ENCODE peak calls at places on chromosomes 5 and 9, in ten cellular contexts. T, I, J, M, Z, B, O, W, L and R are unnamed samples.

GRCh38 chr5:145856285-145856818 is 16.5 kb downstream of the GRXCR2 start:
- DNase-seq in T (peak; percentile 43), I (no peak), J (peak; percentile 58), M (peak; percentile 82), Z (no peak), B (no peak), O (peak; percentile 19), W (peak; percentile 79), L (peak; percentile 51), R (no peak)

GRCh38 chr5:19987594-19988345 is at the start of gene CDH18:
- DNase-seq in T (peak; percentile 17), I (no peak), J (peak; percentile 45), M (no peak), Z (peak; percentile 5), B (peak; percentile 1), O (peak; percentile 6), W (peak; percentile 58), L (peak; percentile 37), R (no peak)

GRCh38 chr9:5958273-5958672 is 57.2 kb downstream of the RANBP6 start:
- DNase-seq in T (no peak), I (no peak), J (no peak), M (no peak), Z (no peak), B (no peak), O (no peak), W (no peak), L (no peak), R (no peak)

GRCh38 chr5:116652196-116652729 is 77.6 kb upstream of the SEMA6A start:
- DNase-seq in T (peak; percentile 82), I (no peak), J (no peak), M (no peak), Z (peak; percentile 64), B (no peak), O (no peak), W (peak; percentile 72), L (peak; percentile 77), R (no peak)

GRCh38 chr9:133377721-133378216 is 1.6 kb downstream of the STKLD1 start:
- DNase-seq in T (no peak), I (no peak), J (no peak), M (no peak), Z (no peak), B (no peak), O (no peak), W (no peak), L (no peak), R (no peak)

GRCh38 chr9:18421391-18421790 is 52.6 kb upstream of the ADAMTSL1 start:
- DNase-seq in T (no peak), I (no peak), J (no peak), M (no peak), Z (no peak), B (no peak), O (no peak), W (no peak), L (no peak), R (no peak)

GRCh38 chr5:3606121-3606831 is 10.6 kb downstream of the IRX1 start:
- DNase-seq in T (no peak), I (no peak), J (no peak), M (no peak), Z (no peak), B (no peak), O (no peak), W (no peak), L (no peak), R (no peak)

GRCh38 chr5:26482817-26483375 is 555.5 kb downstream of the CDH9 start:
- DNase-seq in T (no peak), I (peak; percentile 15), J (no peak), M (no peak), Z (peak; percentile 1), B (no peak), O (no peak), W (no peak), L (no peak), R (no peak)

GRCh38 chr9:96447406-96447805 is 2.6 kb upstream of the HABP4 start:
- DNase-seq in T (no peak), I (no peak), J (no peak), M (no peak), Z (no peak), B (no peak), O (no peak), W (no peak), L (no peak), R (no peak)

GRCh38 chr9:97852399-97853055 is 499 bp upstream of the FOXE1 start:
- DNase-seq in T (no peak), I (no peak), J (no peak), M (no peak), Z (no peak), B (no peak), O (no peak), W (no peak), L (no peak), R (no peak)

GRCh38 chr5:90898330-90899013 is 339.9 kb downstream of the ADGRV1 start:
- DNase-seq in T (no peak), I (no peak), J (no peak), M (no peak), Z (no peak), B (no peak), O (no peak), W (no peak), L (no peak), R (no peak)

GRCh38 chr5:140546851-140547507 is 483 bp upstream of the EIF4EBP3 start:
- DNase-seq in T (no peak), I (no peak), J (no peak), M (no peak), Z (no peak), B (no peak), O (no peak), W (no peak), L (no peak), R (peak; percentile 41)

GRCh38 chr5:169248520-169248919 is 52.4 kb downstream of the SLIT3 start:
- DNase-seq in T (no peak), I (no peak), J (no peak), M (no peak), Z (no peak), B (peak; percentile 69), O (no peak), W (no peak), L (no peak), R (no peak)

DNA sequence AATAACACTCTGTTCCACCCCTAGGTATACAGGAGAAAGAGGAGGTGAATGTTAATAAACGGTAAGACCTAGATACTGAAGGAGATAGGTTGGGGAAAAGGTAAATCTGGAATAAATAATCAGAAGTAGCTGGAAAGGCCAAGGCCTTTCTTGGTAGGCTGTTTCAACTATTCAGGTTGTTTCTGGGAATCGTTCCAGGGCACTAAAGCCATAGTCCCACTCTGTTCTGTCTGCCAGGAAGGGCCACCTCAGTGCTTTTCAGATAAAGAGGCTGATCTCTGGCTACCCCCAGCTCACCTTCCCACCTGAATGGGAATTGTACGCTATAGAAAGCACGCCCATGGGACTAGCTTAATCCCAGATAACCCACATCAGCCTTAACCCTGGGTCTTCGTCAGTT is 32.9 kb downstream of the DCAF12 start:
- DNase-seq in T (no peak), I (no peak), J (no peak), M (no peak), Z (no peak), B (no peak), O (no peak), W (no peak), L (no peak), R (no peak)
- H3K36me3 ChIP-seq in T (peaks cover 15% of the 10 kb centered on the region), I (peaks cover 73% of the 10 kb centered on the region), J (peaks cover 100% of the 10 kb centered on the region), M (no peaks in the 10 kb centered on the region), Z (peaks cover 1% of the 10 kb centered on the region), B (peaks cover 20% of the 10 kb centered on the region), O (peaks cover 4% of the 10 kb centered on the region), W (peaks cover 100% of the 10 kb centered on the region), L (peaks cover 100% of the 10 kb centered on the region), R (peaks cover 18% of the 10 kb centered on the region)

DNA sequence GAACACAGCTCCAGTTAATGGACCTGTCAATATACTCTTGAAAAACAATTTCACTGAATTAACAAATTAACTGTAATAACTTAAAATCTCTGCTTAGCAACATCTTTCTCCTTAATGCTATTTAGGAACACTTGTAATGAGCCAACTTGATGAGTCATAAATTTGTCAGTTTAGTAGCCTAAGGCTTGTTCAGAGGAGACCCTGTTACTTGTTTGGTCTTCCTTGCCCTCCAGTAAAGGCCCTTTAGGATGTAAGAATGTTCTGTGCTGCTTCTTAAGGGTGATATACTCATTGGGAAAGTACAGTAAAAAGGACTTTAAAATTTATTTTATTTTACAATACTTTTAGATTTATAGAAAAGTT is 11.4 kb upstream of the MATR3 start:
- DNase-seq in T (no peak), I (no peak), J (no peak), M (no peak), Z (no peak), B (no peak), O (no peak), W (no peak), L (no peak), R (no peak)
- H3K36me3 ChIP-seq in T (no peaks in the 10 kb centered on the region), I (peaks cover 76% of the 10 kb centered on the region), J (peaks cover 51% of the 10 kb centered on the region), M (no peaks in the 10 kb centered on the region), Z (no peaks in the 10 kb centered on the region), B (peaks cover 7% of the 10 kb centered on the region), O (peaks cover 2% of the 10 kb centered on the region), W (peaks cover 57% of the 10 kb centered on the region), L (peaks cover 50% of the 10 kb centered on the region), R (no peaks in the 10 kb centered on the region)

GRCh38 chr5:14376789-14377188 is 204.8 kb upstream of the OTULINL start:
- DNase-seq in T (no peak), I (no peak), J (no peak), M (no peak), Z (no peak), B (no peak), O (no peak), W (no peak), L (no peak), R (no peak)
- H3K36me3 ChIP-seq in T (peaks cover 6% of the 10 kb centered on the region), I (no peaks in the 10 kb centered on the region), J (peaks cover 100% of the 10 kb centered on the region), M (no peaks in the 10 kb centered on the region), Z (peaks cover 4% of the 10 kb centered on the region), B (peaks cover 30% of the 10 kb centered on the region), O (no peaks in the 10 kb centered on the region), W (peaks cover 97% of the 10 kb centered on the region), L (peaks cover 98% of the 10 kb centered on the region), R (peaks cover 24% of the 10 kb centered on the region)

DNA sequence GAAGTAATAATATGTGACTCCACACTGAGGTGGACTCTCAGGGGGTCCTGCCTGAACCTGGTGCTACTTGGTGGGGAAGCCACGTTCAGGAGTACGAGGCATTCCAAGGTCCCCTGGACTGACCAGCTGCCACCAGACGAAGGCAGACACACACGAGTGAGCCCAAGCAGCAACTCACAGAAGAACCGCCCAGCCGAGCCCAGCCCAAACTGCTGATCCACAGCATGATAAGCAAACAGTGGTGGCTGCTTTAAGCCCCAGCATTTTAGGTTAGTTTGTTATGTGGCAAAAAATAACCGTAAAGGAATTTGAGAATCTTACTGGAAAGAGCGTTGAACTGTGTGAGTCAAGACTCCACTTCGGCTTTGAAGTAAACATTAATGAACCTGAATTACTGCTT is 8.8 kb upstream of the LHX3 start:
- DNase-seq in T (no peak), I (no peak), J (no peak), M (no peak), Z (no peak), B (no peak), O (no peak), W (no peak), L (no peak), R (no peak)
- H3K36me3 ChIP-seq in T (no peaks in the 10 kb centered on the region), I (peaks cover 74% of the 10 kb centered on the region), J (peaks cover 87% of the 10 kb centered on the region), M (no peaks in the 10 kb centered on the region), Z (no peaks in the 10 kb centered on the region), B (peaks cover 20% of the 10 kb centered on the region), O (peaks cover 4% of the 10 kb centered on the region), W (peaks cover 78% of the 10 kb centered on the region), L (peaks cover 75% of the 10 kb centered on the region), R (no peaks in the 10 kb centered on the region)

DNA sequence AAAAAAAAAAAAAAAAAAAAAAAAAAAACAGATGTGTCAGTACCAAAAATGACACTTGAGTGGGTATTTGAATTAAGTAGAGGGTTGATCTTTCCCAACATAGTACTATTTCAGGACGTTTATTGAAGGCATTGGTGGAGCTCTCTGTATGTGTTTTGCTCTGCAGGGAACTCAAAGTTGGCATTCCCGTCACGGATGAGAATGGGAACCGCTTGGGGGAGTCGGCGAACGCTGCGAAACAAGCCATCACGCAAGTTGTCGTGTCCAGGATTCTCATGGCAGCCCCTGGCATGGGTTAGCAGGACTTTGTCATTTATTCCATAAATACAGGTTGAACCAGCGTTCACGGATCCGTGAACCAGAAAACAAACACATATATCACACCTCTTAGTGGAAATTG is 34.9 kb downstream of the SFXN1 start:
- DNase-seq in T (no peak), I (no peak), J (no peak), M (no peak), Z (no peak), B (no peak), O (no peak), W (no peak), L (no peak), R (no peak)
- H3K36me3 ChIP-seq in T (no peaks in the 10 kb centered on the region), I (peaks cover 99% of the 10 kb centered on the region), J (peaks cover 82% of the 10 kb centered on the region), M (peaks cover 8% of the 10 kb centered on the region), Z (peaks cover 2% of the 10 kb centered on the region), B (peaks cover 20% of the 10 kb centered on the region), O (peaks cover 6% of the 10 kb centered on the region), W (peaks cover 95% of the 10 kb centered on the region), L (peaks cover 98% of the 10 kb centered on the region), R (peaks cover 17% of the 10 kb centered on the region)